ENCODE peak calls at places on chromosomes 16 and 17, in seven cellular contexts. W, R, Y, M, L, C and V are unnamed samples.

GRCh38 chr16:1290860-1291575 is 18.4 kb upstream of the UBE2I start:
- DNase-seq in W (no peak), R (no peak), Y (no peak), M (no peak), L (peak; percentile 55), C (peak; percentile 37), V (no peak)

GRCh38 chr17:73798111-73798748 is 154.0 kb upstream of the SDK2 start:
- DNase-seq in W (no peak), R (no peak), Y (peak; percentile 98), M (no peak), L (peak; percentile 100), C (no peak), V (no peak)

GRCh38 chr16:11118479-11118878 is 137.5 kb downstream of the SOCS1 start:
- DNase-seq in W (no peak), R (no peak), Y (no peak), M (no peak), L (no peak), C (no peak), V (no peak)

GRCh38 chr17:8696951-8697745 is 47.5 kb downstream of the CCDC42 start:
- DNase-seq in W (peak; percentile 47), R (no peak), Y (no peak), M (no peak), L (peak; percentile 42), C (peak; percentile 56), V (no peak)

GRCh38 chr17:8148560-8148959 is 3.6 kb downstream of the PER1 start:
- DNase-seq in W (no peak), R (no peak), Y (no peak), M (no peak), L (no peak), C (no peak), V (no peak)

GRCh38 chr17:58282442-58282841 is 1.7 kb upstream of the MPO start:
- DNase-seq in W (no peak), R (no peak), Y (no peak), M (no peak), L (no peak), C (no peak), V (no peak)

GRCh38 chr16:74771656-74772315 is 2.8 kb downstream of the FA2H start:
- DNase-seq in W (no peak), R (no peak), Y (no peak), M (no peak), L (no peak), C (no peak), V (peak; percentile 63)

GRCh38 chr17:31297090-31297489 is at the start of gene OMG:
- DNase-seq in W (no peak), R (no peak), Y (no peak), M (no peak), L (no peak), C (no peak), V (no peak)

GRCh38 chr17:27888945-27889344 is 4.2 kb downstream of the LYRM9 start:
- DNase-seq in W (no peak), R (no peak), Y (no peak), M (peak; percentile 53), L (peak; percentile 69), C (peak; percentile 5), V (no peak)

GRCh38 chr16:24991349-24991748 is 23.8 kb downstream of the ARHGAP17 start:
- DNase-seq in W (no peak), R (no peak), Y (no peak), M (no peak), L (peak; percentile 60), C (peak; percentile 13), V (no peak)

GRCh38 chr17:43599835-43600234 is 53.7 kb upstream of the ETV4 start:
- DNase-seq in W (no peak), R (no peak), Y (no peak), M (no peak), L (no peak), C (peak; percentile 12), V (no peak)

GRCh38 chr17:64009571-64010402 is 10.6 kb downstream of the ICAM2 start:
- DNase-seq in W (no peak), R (no peak), Y (no peak), M (no peak), L (no peak), C (peak; percentile 61), V (no peak)

GRCh38 chr16:49510676-49511305 is 137.2 kb downstream of the C16orf78 start:
- DNase-seq in W (no peak), R (no peak), Y (no peak), M (no peak), L (no peak), C (no peak), V (no peak)

GRCh38 chr16:57667526-57668258 is 414 bp upstream of the ADGRG3 start:
- DNase-seq in W (peak; percentile 50), R (no peak), Y (no peak), M (no peak), L (peak; percentile 91), C (no peak), V (no peak)

GRCh38 chr17:74775409-74776043 is 619 bp downstream of the NAT9 start:
- DNase-seq in W (no peak), R (no peak), Y (no peak), M (no peak), L (no peak), C (no peak), V (no peak)

GRCh38 chr17:82391496-82392066 is 20.0 kb downstream of the UTS2R start:
- DNase-seq in W (no peak), R (no peak), Y (no peak), M (no peak), L (no peak), C (no peak), V (no peak)

GRCh38 chr17:44961921-44962350 is 6.2 kb downstream of the C1QL1 start:
- DNase-seq in W (no peak), R (no peak), Y (no peak), M (no peak), L (peak; percentile 49), C (no peak), V (no peak)

GRCh38 chr16:47387026-47387734 is 73.7 kb downstream of the ITFG1 start:
- DNase-seq in W (no peak), R (no peak), Y (no peak), M (no peak), L (peak; percentile 38), C (no peak), V (no peak)

GRCh38 chr16:24497405-24497804 is 42.0 kb upstream of the RBBP6 start:
- DNase-seq in W (no peak), R (no peak), Y (no peak), M (no peak), L (no peak), C (no peak), V (no peak)

DNA sequence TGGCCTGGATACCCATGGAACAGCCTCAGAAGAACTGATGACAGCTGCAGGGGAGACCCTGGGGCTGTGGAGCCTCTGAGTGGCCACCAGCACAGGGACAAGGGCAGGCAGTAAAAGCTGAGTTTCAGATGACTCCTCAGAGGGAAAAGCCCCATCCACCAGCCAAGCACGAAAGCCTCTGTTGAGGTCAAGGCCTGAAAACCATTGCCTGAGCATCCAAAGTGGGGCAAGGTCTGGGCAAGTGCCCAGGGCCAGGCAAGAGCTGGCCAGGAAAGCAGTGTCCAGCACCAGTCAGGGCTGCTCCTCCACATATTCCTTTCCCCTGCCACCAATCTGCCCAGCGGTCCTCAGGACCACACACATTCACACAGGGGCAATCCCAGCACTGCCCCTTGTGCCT is 16.4 kb downstream of the ATP6V0D1 start:
- DNase-seq in W (no peak), R (no peak), Y (no peak), M (no peak), L (no peak), C (no peak), V (no peak)
- H3K4me1 ChIP-seq in W (peaks cover 29% of the 10 kb centered on the region), R (peaks cover 6% of the 10 kb centered on the region), Y (peaks cover 16% of the 10 kb centered on the region), M (no peaks in the 10 kb centered on the region), L (peaks cover 14% of the 10 kb centered on the region), C (peaks cover 9% of the 10 kb centered on the region), V (peaks cover 7% of the 10 kb centered on the region)

DNA sequence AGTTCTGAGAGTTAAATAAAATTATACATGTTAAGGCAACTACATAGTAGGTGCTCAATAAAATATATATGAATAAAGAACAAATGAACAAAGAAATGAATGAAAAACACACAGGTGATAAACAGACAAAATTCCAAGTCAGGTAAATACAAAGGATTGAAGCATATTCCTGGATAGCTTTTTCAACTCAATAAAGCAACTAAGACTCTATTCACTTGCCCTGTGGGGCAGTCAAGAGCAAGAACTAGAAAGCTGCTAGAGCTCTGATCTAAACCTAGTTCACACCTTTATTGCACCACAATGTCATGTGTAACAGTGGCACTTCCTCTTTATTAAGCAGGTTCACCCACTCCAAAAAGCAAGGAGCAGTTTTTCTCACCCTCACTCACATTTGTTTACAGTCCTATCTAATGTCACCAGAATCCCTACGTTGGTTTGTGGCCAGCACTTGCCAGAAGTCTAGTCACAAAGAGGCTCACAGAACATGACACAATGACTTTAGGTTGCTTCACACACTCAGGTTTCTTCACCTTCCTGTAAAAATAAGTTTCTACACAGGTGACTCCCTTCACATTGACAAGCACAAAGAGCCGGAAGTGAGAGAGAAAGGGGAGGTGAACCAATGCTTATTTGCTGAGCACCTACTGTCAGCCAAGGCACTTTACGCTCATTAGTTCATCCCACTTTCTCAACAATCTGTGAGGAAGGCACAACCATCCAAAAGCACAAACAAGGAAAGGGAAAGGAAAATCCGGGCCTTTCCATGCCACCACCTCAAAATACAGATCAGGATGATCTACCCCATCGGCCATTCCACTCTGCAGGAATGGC is 70.8 kb downstream of the XPO6 start:
- DNase-seq in W (no peak), R (no peak), Y (no peak), M (no peak), L (peak; percentile 10), C (no peak), V (peak; percentile 90)
- TF ChIP-seq MAX in W (no peak), R (no peak), Y (no peak), M (no peak), L (no peak), C (no peak), V (peak; percentile 20)

DNA sequence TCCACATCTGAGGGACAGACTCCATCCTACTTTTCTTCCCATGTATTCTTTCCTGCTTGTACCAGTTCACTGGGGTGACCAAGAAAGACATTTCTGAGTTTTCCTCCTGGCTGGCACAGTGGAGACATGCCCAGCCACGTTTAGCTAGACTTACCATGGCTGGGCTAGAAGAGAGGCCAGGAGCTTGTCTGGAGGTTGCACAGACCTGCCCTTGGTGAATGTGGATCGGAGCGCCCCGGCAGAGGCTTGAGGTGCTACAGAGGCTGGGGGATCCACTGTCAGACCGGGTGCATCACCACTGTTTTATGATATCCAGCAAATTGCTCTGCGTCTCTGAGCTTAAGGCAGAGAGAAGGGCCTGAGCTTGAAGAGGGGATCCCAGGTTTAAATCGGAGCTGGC is 3.5 kb downstream of the IL4R start:
- DNase-seq in W (no peak), R (no peak), Y (no peak), M (no peak), L (no peak), C (no peak), V (no peak)
- H3K4me1 ChIP-seq in W (no peaks in the 10 kb centered on the region), R (peaks cover 13% of the 10 kb centered on the region), Y (peaks cover 41% of the 10 kb centered on the region), M (peaks cover 8% of the 10 kb centered on the region), L (peaks cover 72% of the 10 kb centered on the region), C (peaks cover 42% of the 10 kb centered on the region), V (peaks cover 30% of the 10 kb centered on the region)

GRCh38 chr16:77898671-77899211 is 110.4 kb downstream of the VAT1L start:
- DNase-seq in W (no peak), R (no peak), Y (no peak), M (no peak), L (no peak), C (no peak), V (no peak)
- TF ChIP-seq MAX in W (peak; percentile 23), R (no peak), Y (no peak), M (no peak), L (no peak), C (no peak), V (no peak)